ENCODE peak calls at places on chromosomes 1 and 21, in eight cellular contexts. I is mammary epithelial cell; V is BJ; B is heart right ventricle; D is CD8-positive, alpha-beta T cell; Q is keratinocyte; W is brain microvascular endothelial cell; G is DND-41. U is an unnamed sample.

GRCh38 chr1:78003882-78004718 is 639 bp upstream of the DNAJB4 start:
- DNase-seq in I (peak; percentile 83), V (peak; percentile 19), B (peak; percentile 35), D (peak; percentile 53), Q (peak; percentile 26), W (peak; percentile 61), G (peak; percentile 77), U (peak; percentile 86)

GRCh38 chr21:25961042-25961441 is 209.5 kb downstream of the APP start:
- DNase-seq in I (no peak), V (no peak), B (no peak), D (no peak), Q (no peak), W (no peak), G (peak; percentile 4), U (no peak)

GRCh38 chr1:151309851-151310323 is 17.3 kb downstream of the PI4KB start:
- DNase-seq in I (no peak), V (no peak), B (peak; percentile 43), D (no peak), Q (no peak), W (peak; percentile 64), G (no peak), U (no peak)

GRCh38 chr1:168932539-168932938 is 174.0 kb upstream of the ATP1B1 start:
- DNase-seq in I (peak; percentile 9), V (no peak), B (no peak), D (no peak), Q (no peak), W (peak; percentile 12), G (no peak), U (no peak)

GRCh38 chr1:170662561-170662971 is 1.4 kb upstream of the PRRX1 start:
- DNase-seq in I (no peak), V (no peak), B (no peak), D (no peak), Q (no peak), W (peak; percentile 8), G (no peak), U (no peak)

GRCh38 chr1:219350621-219351020 is 176.9 kb downstream of the LYPLAL1 start:
- DNase-seq in I (no peak), V (no peak), B (no peak), D (no peak), Q (no peak), W (no peak), G (no peak), U (no peak)

GRCh38 chr1:245301921-245302320 is 147.1 kb downstream of the KIF26B start:
- DNase-seq in I (no peak), V (no peak), B (no peak), D (no peak), Q (no peak), W (no peak), G (no peak), U (no peak)

GRCh38 chr1:160798439-160798838 is 2.5 kb downstream of the LY9 start:
- DNase-seq in I (no peak), V (no peak), B (no peak), D (no peak), Q (no peak), W (no peak), G (no peak), U (no peak)

GRCh38 chr1:183443466-183443865 is 25.3 kb upstream of the NMNAT2 start:
- DNase-seq in I (no peak), V (no peak), B (no peak), D (no peak), Q (no peak), W (no peak), G (no peak), U (no peak)

GRCh38 chr1:235883261-235883927 is 16.7 kb upstream of the LYST start:
- DNase-seq in I (peak; percentile 83), V (peak; percentile 99), B (peak; percentile 79), D (no peak), Q (no peak), W (peak; percentile 89), G (no peak), U (peak; percentile 50)

GRCh38 chr1:164659621-164660414 is 100.8 kb downstream of the PBX1 start:
- DNase-seq in I (peak; percentile 56), V (no peak), B (no peak), D (no peak), Q (no peak), W (no peak), G (no peak), U (no peak)

GRCh38 chr1:67716800-67717199 is 31.8 kb downstream of the GADD45A start:
- DNase-seq in I (peak; percentile 83), V (no peak), B (no peak), D (no peak), Q (no peak), W (no peak), G (no peak), U (no peak)

GRCh38 chr21:43688906-43689305 is 29.5 kb downstream of the RRP1B start:
- DNase-seq in I (no peak), V (no peak), B (no peak), D (no peak), Q (no peak), W (no peak), G (no peak), U (no peak)

GRCh38 chr21:43690346-43690745 is 28.6 kb upstream of the PDXK start:
- DNase-seq in I (no peak), V (no peak), B (no peak), D (no peak), Q (no peak), W (no peak), G (no peak), U (no peak)

GRCh38 chr21:43691086-43691795 is 27.7 kb upstream of the PDXK start:
- DNase-seq in I (no peak), V (no peak), B (no peak), D (no peak), Q (no peak), W (no peak), G (no peak), U (no peak)

GRCh38 chr21:43687566-43688395 is 28.4 kb downstream of the RRP1B start:
- DNase-seq in I (no peak), V (no peak), B (no peak), D (no peak), Q (no peak), W (no peak), G (no peak), U (no peak)

GRCh38 chr21:43689556-43690337 is 29.2 kb upstream of the PDXK start:
- DNase-seq in I (no peak), V (no peak), B (no peak), D (no peak), Q (no peak), W (no peak), G (no peak), U (no peak)
- H3K36me3 ChIP-seq in I (peaks cover 43% of the 10 kb centered on the region), V (peaks cover 50% of the 10 kb centered on the region), B (no peaks in the 10 kb centered on the region), D (peaks cover 75% of the 10 kb centered on the region), Q (peaks cover 57% of the 10 kb centered on the region), W (peaks cover 85% of the 10 kb centered on the region), G (peaks cover 99% of the 10 kb centered on the region), U (peaks cover 53% of the 10 kb centered on the region)

GRCh38 chr1:31416101-31416736 is 3.2 kb downstream of the SERINC2 start:
- DNase-seq in I (peak; percentile 74), V (no peak), B (no peak), D (no peak), Q (no peak), W (no peak), G (no peak), U (no peak)

GRCh38 chr1:31415658-31416057 is 2.6 kb downstream of the SERINC2 start:
- DNase-seq in I (peak; percentile 33), V (no peak), B (no peak), D (no peak), Q (no peak), W (no peak), G (no peak), U (no peak)

GRCh38 chr1:31412732-31413404 is at the start of gene SERINC2:
- DNase-seq in I (peak; percentile 61), V (no peak), B (no peak), D (peak; percentile 52), Q (no peak), W (no peak), G (no peak), U (no peak)

GRCh38 chr1:31413405-31414005 is 492 bp downstream of the SERINC2 start:
- DNase-seq in I (peak; percentile 53), V (no peak), B (peak; percentile 82), D (peak; percentile 55), Q (no peak), W (peak; percentile 10), G (no peak), U (no peak)

GRCh38 chr1:31414692-31415370 is 1.8 kb downstream of the SERINC2 start:
- DNase-seq in I (peak; percentile 60), V (no peak), B (no peak), D (no peak), Q (no peak), W (no peak), G (no peak), U (no peak)
- H3K4me3 ChIP-seq in I (peak overlapping the region; percentile 73), V (peak overlapping the region; percentile 83), B (no peak overlapping the region), D (no peak overlapping the region), Q (peak overlapping the region; percentile 86), W (no peak overlapping the region), G (no peak overlapping the region), U (no peak overlapping the region)

GRCh38 chr1:24003331-24003972 is 23.3 kb upstream of the SRSF10 start:
- DNase-seq in I (peak; percentile 70), V (no peak), B (no peak), D (no peak), Q (no peak), W (peak; percentile 54), G (peak; percentile 17), U (peak; percentile 57)
- TF ChIP-seq CTCF in I (no peak), V (no peak), B (no peak), D (no peak), Q (no peak), W (no peak), G (no peak), U (no peak)

GRCh38 chr1:43421976-43422750 is 31.6 kb downstream of the HYI start:
- DNase-seq in I (no peak), V (no peak), B (no peak), D (no peak), Q (no peak), W (no peak), G (no peak), U (no peak)

GRCh38 chr1:43425045-43425444 is 28.7 kb downstream of the HYI start:
- DNase-seq in I (no peak), V (no peak), B (no peak), D (no peak), Q (no peak), W (no peak), G (no peak), U (no peak)

GRCh38 chr1:43421396-43421795 is 31.7 kb downstream of the SZT2 start:
- DNase-seq in I (no peak), V (no peak), B (no peak), D (no peak), Q (no peak), W (no peak), G (no peak), U (no peak)

GRCh38 chr1:43423672-43424550 is 29.8 kb downstream of the HYI start:
- DNase-seq in I (peak; percentile 75), V (no peak), B (no peak), D (no peak), Q (peak; percentile 100), W (no peak), G (no peak), U (no peak)

DNA sequence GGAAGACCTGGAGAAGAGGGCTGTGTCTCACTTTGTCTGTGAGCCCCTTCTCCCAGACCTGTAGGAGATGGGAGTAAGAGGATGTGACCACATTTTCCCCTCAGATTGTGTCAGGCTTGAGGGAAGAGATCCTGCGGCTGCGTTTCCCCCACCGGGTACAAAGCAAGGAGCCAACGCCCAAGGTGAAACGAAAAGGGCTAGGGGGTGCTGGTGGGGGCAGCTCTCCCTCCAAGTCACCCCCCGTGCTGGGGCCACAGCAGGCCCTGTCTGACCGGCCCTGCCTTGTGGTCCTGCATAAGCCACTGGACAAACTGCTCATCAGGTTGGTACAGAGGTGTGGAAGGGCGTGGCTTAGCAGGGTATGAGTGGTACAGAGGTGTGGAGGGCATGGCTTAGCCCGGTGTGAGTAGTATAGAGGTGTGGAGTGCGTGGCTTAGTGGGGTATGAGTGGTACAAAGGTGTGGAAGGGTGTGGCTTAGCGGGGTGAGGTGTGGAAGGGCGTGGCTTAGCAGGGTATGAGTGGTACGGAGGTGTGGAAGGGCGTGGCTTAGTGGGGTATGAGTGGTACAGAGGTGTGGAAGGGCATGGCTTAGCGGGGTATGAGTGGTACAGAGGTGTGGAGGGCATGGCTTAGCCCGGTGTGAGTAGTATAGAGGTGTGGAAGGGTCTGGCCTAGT is 30.6 kb downstream of the HYI start:
- DNase-seq in I (no peak), V (no peak), B (no peak), D (no peak), Q (no peak), W (no peak), G (no peak), U (no peak)
- H3K36me3 ChIP-seq in I (peaks cover 27% of the 10 kb centered on the region), V (peaks cover 61% of the 10 kb centered on the region), B (peaks cover 6% of the 10 kb centered on the region), D (peaks cover 71% of the 10 kb centered on the region), Q (peaks cover 75% of the 10 kb centered on the region), W (peaks cover 85% of the 10 kb centered on the region), G (peaks cover 98% of the 10 kb centered on the region), U (peaks cover 60% of the 10 kb centered on the region)

U was measured in GM06990.